ENCODE peak calls at places on chromosomes 12 and 14, in seven cellular contexts. R is A549, I is uterus, X is heart left ventricle, O is IMR-90, W is K562, C is stomach. F is an unnamed sample.

GRCh38 chr14:55942101-55942645 is 176.0 kb upstream of the PELI2 start:
- DNase-seq in O (no peak), X (no peak), I (no peak), R (no peak), W (no peak), C (peak; percentile 39), F (no peak)

GRCh38 chr12:81797100-81797499 is 38.0 kb upstream of the PPFIA2 start:
- DNase-seq in I (no peak), W (no peak), X (no peak), C (no peak), R (peak; percentile 1), O (no peak), F (no peak)

GRCh38 chr14:58077621-58078020 is 74.4 kb downstream of the ARMH4 start:
- DNase-seq in O (peak; percentile 46), W (no peak), I (no peak), X (no peak), R (no peak), C (no peak), F (no peak)

GRCh38 chr12:52603314-52603713 is 2.1 kb upstream of the KRT72 start:
- DNase-seq in C (no peak), I (no peak), O (no peak), X (no peak), R (no peak), W (no peak), F (no peak)

GRCh38 chr14:97283450-97284230 is 486.5 kb downstream of the VRK1 start:
- DNase-seq in W (no peak), C (no peak), I (no peak), R (no peak), X (no peak), O (no peak), F (no peak)

GRCh38 chr12:63811755-63812154 is 32.0 kb downstream of the RXYLT1 start:
- DNase-seq in X (no peak), I (no peak), C (no peak), O (no peak), W (no peak), R (no peak), F (no peak)

GRCh38 chr14:61153436-61153835 is 127.7 kb downstream of the TMEM30B start:
- DNase-seq in O (peak; percentile 49), X (no peak), W (no peak), R (no peak), C (no peak), I (no peak), F (no peak)

GRCh38 chr14:88168498-88169165 is 154.4 kb downstream of the KCNK10 start:
- DNase-seq in R (peak; percentile 18), C (peak; percentile 57), W (peak; percentile 36), I (no peak), O (peak; percentile 16), X (no peak), F (no peak)

GRCh38 chr12:84727964-84728363 is 184.6 kb downstream of the SLC6A15 start:
- DNase-seq in R (no peak), C (no peak), X (no peak), I (no peak), W (no peak), O (no peak), F (no peak)

GRCh38 chr12:49332441-49332861 is 4.5 kb downstream of the C1QL4 start:
- DNase-seq in I (no peak), C (no peak), X (no peak), W (no peak), R (no peak), O (no peak), F (no peak)

GRCh38 chr14:79584679-79585078 is 626.6 kb downstream of the DIO2 start:
- DNase-seq in R (no peak), O (peak; percentile 98), X (no peak), I (no peak), W (no peak), C (no peak), F (no peak)

GRCh38 chr12:31323466-31324115 is 2.4 kb downstream of the SINHCAF start:
- DNase-seq in W (peak; percentile 64), X (no peak), O (no peak), I (no peak), C (peak; percentile 51), R (peak; percentile 30), F (peak; percentile 24)

GRCh38 chr12:31324845-31325523 is 966 bp downstream of the SINHCAF start:
- DNase-seq in I (peak; percentile 59), X (peak; percentile 55), R (peak; percentile 25), O (peak; percentile 49), C (peak; percentile 55), W (peak; percentile 66), F (peak; percentile 23)

GRCh38 chr12:31322651-31323248 is 3.2 kb downstream of the SINHCAF start:
- DNase-seq in X (no peak), R (peak; percentile 24), O (peak; percentile 59), C (no peak), W (peak; percentile 53), I (no peak), F (no peak)

GRCh38 chr12:31325524-31325875 is 450 bp downstream of the SINHCAF start:
- DNase-seq in C (peak; percentile 33), W (no peak), O (no peak), I (peak; percentile 40), X (no peak), R (no peak), F (peak; percentile 28)

GRCh38 chr12:31324116-31324844 is 1.7 kb downstream of the SINHCAF start:
- DNase-seq in O (peak; percentile 73), X (peak; percentile 67), R (peak; percentile 72), W (peak; percentile 78), I (peak; percentile 72), C (peak; percentile 83), F (peak; percentile 43)
- TF ChIP-seq POLR2A in O (no peak), X (no peak), R (peak; percentile 25), W (peak; percentile 34), I (peak; percentile 70), C (no peak), F (no peak)

GRCh38 chr12:120497524-120498150 is 1.7 kb downstream of the DYNLL1 start:
- DNase-seq in X (no peak), I (no peak), O (peak; percentile 41), R (no peak), W (no peak), C (no peak), F (no peak)

GRCh38 chr12:120498870-120499515 is 3.1 kb downstream of the DYNLL1 start:
- DNase-seq in C (no peak), I (no peak), W (no peak), X (no peak), O (no peak), R (no peak), F (no peak)

GRCh38 chr12:120495189-120495722 is 657 bp upstream of the DYNLL1 start:
- DNase-seq in X (no peak), O (no peak), W (peak; percentile 41), R (peak; percentile 18), C (no peak), I (no peak), F (no peak)

GRCh38 chr12:120495723-120496352 is at the start of gene DYNLL1:
- DNase-seq in W (peak; percentile 97), O (peak; percentile 94), C (peak; percentile 98), X (peak; percentile 96), R (peak; percentile 99), I (peak; percentile 97), F (peak; percentile 89)

GRCh38 chr12:120496353-120497340 is 734 bp downstream of the DYNLL1 start:
- DNase-seq in I (peak; percentile 70), X (peak; percentile 76), R (peak; percentile 44), C (peak; percentile 59), O (peak; percentile 56), W (peak; percentile 88), F (peak; percentile 50)
- TF ChIP-seq POLR2A in I (no peak), X (no peak), R (no peak), C (no peak), O (no peak), W (no peak), F (no peak)

GRCh38 chr12:47778842-47779241 is 5.8 kb downstream of the SLC48A1 start:
- DNase-seq in R (no peak), O (no peak), X (no peak), I (no peak), C (no peak), W (no peak), F (no peak)

GRCh38 chr12:47779301-47779942 is 6.4 kb downstream of the SLC48A1 start:
- DNase-seq in I (peak; percentile 91), X (peak; percentile 86), C (peak; percentile 92), R (peak; percentile 90), O (peak; percentile 79), W (peak; percentile 92), F (peak; percentile 83)

GRCh38 chr12:47781479-47782371 is 8.7 kb downstream of the SLC48A1 start:
- DNase-seq in X (no peak), R (no peak), W (no peak), I (no peak), C (no peak), O (no peak), F (no peak)

GRCh38 chr12:47777741-47778558 is 4.9 kb downstream of the SLC48A1 start:
- DNase-seq in O (no peak), W (peak; percentile 89), X (peak; percentile 41), R (no peak), I (no peak), C (peak; percentile 67), F (no peak)

GRCh38 chr12:47779943-47780504 is 7.0 kb downstream of the SLC48A1 start:
- DNase-seq in X (no peak), C (no peak), O (no peak), R (no peak), I (no peak), W (no peak), F (no peak)
- TF ChIP-seq POLR2A in X (no peak), C (no peak), O (no peak), R (no peak), I (no peak), W (peak; percentile 13), F (no peak)

GRCh38 chr14:73460691-73461127 is 2.4 kb upstream of the NUMB start:
- DNase-seq in X (no peak), O (peak; percentile 77), W (peak; percentile 46), R (no peak), I (no peak), C (no peak), F (no peak)

GRCh38 chr14:73461478-73462077 is 3.2 kb upstream of the NUMB start:
- DNase-seq in X (no peak), I (no peak), R (no peak), W (peak; percentile 30), O (no peak), C (no peak), F (no peak)

GRCh38 chr14:73462815-73463214 is 4.5 kb upstream of the NUMB start:
- DNase-seq in R (no peak), W (peak; percentile 34), O (no peak), X (no peak), I (no peak), C (no peak), F (no peak)

GRCh38 chr14:73463411-73463810 is 5.1 kb upstream of the NUMB start:
- DNase-seq in C (peak; percentile 33), I (no peak), R (no peak), X (peak; percentile 61), W (peak; percentile 24), O (peak; percentile 98), F (no peak)

DNA sequence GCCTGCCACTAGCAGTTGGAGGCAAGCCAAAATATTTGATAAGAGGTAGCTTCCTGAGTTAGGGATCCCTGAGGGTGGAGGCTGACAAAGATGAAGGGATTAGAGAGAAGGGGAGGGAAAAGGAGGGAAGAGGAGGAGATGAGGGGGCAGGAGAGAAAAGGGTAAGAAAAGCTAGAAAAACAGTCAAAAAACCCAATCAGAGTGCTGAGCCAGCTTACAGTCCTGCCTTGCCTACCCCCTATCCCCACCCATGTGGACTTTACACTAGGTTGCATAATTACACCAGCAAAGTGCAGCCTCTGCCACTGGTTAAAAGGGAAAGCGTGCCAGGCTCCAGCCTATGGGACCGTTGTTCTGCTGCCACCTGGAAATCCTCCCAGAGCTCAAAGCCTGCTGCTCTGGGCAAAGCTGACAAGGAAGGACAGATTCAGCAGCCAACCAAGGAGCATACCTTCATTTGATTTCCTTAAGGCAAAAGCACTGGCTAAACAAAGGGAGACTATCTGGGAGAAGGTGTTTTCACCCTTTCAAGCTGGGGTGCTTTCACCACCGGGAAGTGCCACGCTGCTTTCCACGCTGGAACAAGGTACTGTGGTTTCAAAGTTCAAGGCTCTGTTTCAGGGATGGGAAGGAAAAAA is 3.9 kb upstream of the NUMB start:
- DNase-seq in R (peak; percentile 60), I (peak; percentile 26), X (peak; percentile 73), W (peak; percentile 77), C (peak; percentile 92), O (peak; percentile 43), F (no peak)
- TF ChIP-seq POLR2A in R (no peak), I (no peak), X (no peak), W (no peak), C (no peak), O (no peak), F (no peak)